ENCODE peak calls at places on chromosomes 12 and 14, in five cellular contexts. One of them, this sample, is unnamed.
A peak's percentile ranks its signal among the peaks of the same experiment; 100 is the strongest.

GRCh38 chr12:93380480-93381121 is 2.9 kb downstream of the NUDT4 start:
- DNase-seq in GM23338: peak; percentile 30
- DNase-seq in nephron progenitor cell: no peak
- DNase-seq in stimulated activated CD8-positive, alpha-beta memory T cell treated with anti-CD3 and anti-CD28 coated beads, Interleukin-12 subunit alpha, Interleukin-12 subunit beta, amount 100 ng/mL, for 4 hours: no peak
- DNase-seq in endodermal cell: no peak
- DNase-seq in this sample: peak; percentile 55

GRCh38 chr14:50342211-50343080 is 30.3 kb downstream of the DMAC2L start:
- DNase-seq in endodermal cell: peak; percentile 82
- DNase-seq in nephron progenitor cell: peak; percentile 30
- DNase-seq in stimulated activated CD8-positive, alpha-beta memory T cell treated with anti-CD3 and anti-CD28 coated beads, Interleukin-12 subunit alpha, Interleukin-12 subunit beta, amount 100 ng/mL, for 4 hours: no peak
- DNase-seq in GM23338: peak; percentile 68
- DNase-seq in this sample: peak; percentile 72

GRCh38 chr14:55329999-55330710 is 58.9 kb downstream of the FBXO34 start:
- DNase-seq in nephron progenitor cell: no peak
- DNase-seq in stimulated activated CD8-positive, alpha-beta memory T cell treated with anti-CD3 and anti-CD28 coated beads, Interleukin-12 subunit alpha, Interleukin-12 subunit beta, amount 100 ng/mL, for 4 hours: no peak
- DNase-seq in GM23338: no peak
- DNase-seq in endodermal cell: no peak
- DNase-seq in this sample: no peak

GRCh38 chr14:75675265-75675960 is 14.4 kb downstream of the TTLL5 start:
- DNase-seq in stimulated activated CD8-positive, alpha-beta memory T cell treated with anti-CD3 and anti-CD28 coated beads, Interleukin-12 subunit alpha, Interleukin-12 subunit beta, amount 100 ng/mL, for 4 hours: no peak
- DNase-seq in endodermal cell: peak; percentile 49
- DNase-seq in nephron progenitor cell: no peak
- DNase-seq in GM23338: peak; percentile 44
- DNase-seq in this sample: peak; percentile 11

GRCh38 chr14:89249296-89249565 is 167.8 kb downstream of the FOXN3 start:
- DNase-seq in endodermal cell: no peak
- DNase-seq in stimulated activated CD8-positive, alpha-beta memory T cell treated with anti-CD3 and anti-CD28 coated beads, Interleukin-12 subunit alpha, Interleukin-12 subunit beta, amount 100 ng/mL, for 4 hours: no peak
- DNase-seq in nephron progenitor cell: no peak
- DNase-seq in GM23338: peak; percentile 60
- DNase-seq in this sample: no peak

GRCh38 chr14:22800356-22800755 is 14.9 kb downstream of the SLC7A7 start:
- DNase-seq in GM23338: no peak
- DNase-seq in endodermal cell: no peak
- DNase-seq in nephron progenitor cell: no peak
- DNase-seq in stimulated activated CD8-positive, alpha-beta memory T cell treated with anti-CD3 and anti-CD28 coated beads, Interleukin-12 subunit alpha, Interleukin-12 subunit beta, amount 100 ng/mL, for 4 hours: no peak
- DNase-seq in this sample: no peak

GRCh38 chr14:61364243-61364642 is 42.9 kb downstream of the PRKCH start:
- DNase-seq in nephron progenitor cell: no peak
- DNase-seq in GM23338: no peak
- DNase-seq in endodermal cell: no peak
- DNase-seq in stimulated activated CD8-positive, alpha-beta memory T cell treated with anti-CD3 and anti-CD28 coated beads, Interleukin-12 subunit alpha, Interleukin-12 subunit beta, amount 100 ng/mL, for 4 hours: no peak
- DNase-seq in this sample: no peak

GRCh38 chr12:9271875-9272274 is 63.7 kb upstream of the PZP start:
- DNase-seq in stimulated activated CD8-positive, alpha-beta memory T cell treated with anti-CD3 and anti-CD28 coated beads, Interleukin-12 subunit alpha, Interleukin-12 subunit beta, amount 100 ng/mL, for 4 hours: no peak
- DNase-seq in GM23338: no peak
- DNase-seq in nephron progenitor cell: no peak
- DNase-seq in endodermal cell: no peak
- DNase-seq in this sample: peak; percentile 35

GRCh38 chr14:69796797-69797500 is at the start of gene SLC10A1:
- DNase-seq in endodermal cell: no peak
- DNase-seq in GM23338: no peak
- DNase-seq in nephron progenitor cell: no peak
- DNase-seq in stimulated activated CD8-positive, alpha-beta memory T cell treated with anti-CD3 and anti-CD28 coated beads, Interleukin-12 subunit alpha, Interleukin-12 subunit beta, amount 100 ng/mL, for 4 hours: no peak
- DNase-seq in this sample: peak; percentile 50